ENCODE peak calls at places on chromosomes 1 and 21, in nine cellular contexts. Y is tibial nerve, C is tibial artery, Q is astrocyte, X is K562, V is mammary epithelial cell, P is neuronal stem cell, F is mucosa of descending colon, L is mesendoderm. H is an unnamed sample. For H3K4me1, the result is how much of the 10 kb centered on the place peaks cover.

GRCh38 chr1:14733053-14733778 is 134.7 kb downstream of the KAZN start:
- DNase-seq in Y (no peak), X (no peak), P (no peak), Q (peak), V (peak), L (peak), C (no peak), F (peak), H (no peak)

GRCh38 chr1:181178241-181178640 is 89.7 kb downstream of the IER5 start:
- DNase-seq in X (no peak), V (no peak), L (no peak), P (no peak), C (no peak), F (no peak), Y (no peak), Q (no peak), H (no peak)

GRCh38 chr1:218496561-218496960 is 151.4 kb downstream of the TGFB2 start:
- DNase-seq in L (peak), C (no peak), Y (no peak), F (no peak), V (peak), X (no peak), Q (peak), P (no peak), H (no peak)

GRCh38 chr1:207890136-207890738 is 20.7 kb downstream of the CD34 start:
- DNase-seq in L (no peak), P (no peak), Q (peak), V (peak), F (peak), Y (peak), X (no peak), C (peak), H (peak)

GRCh38 chr1:228867951-228868730 is 132.9 kb downstream of the RHOU start:
- DNase-seq in C (no peak), L (no peak), Y (no peak), X (no peak), Q (no peak), F (peak), V (no peak), P (no peak), H (no peak)

GRCh38 chr1:37763791-37764741 is 854 bp downstream of the EPHA10 start:
- DNase-seq in F (peak), X (peak), L (peak), Q (peak), C (no peak), P (peak), V (peak), Y (no peak), H (no peak)

GRCh38 chr1:205945056-205945455 is 1.8 kb upstream of the SLC26A9 start:
- DNase-seq in Y (no peak), F (no peak), P (no peak), X (peak), C (no peak), V (no peak), Q (no peak), L (no peak), H (no peak)

GRCh38 chr1:39899611-39900538 is 1.8 kb downstream of the MYCL start:
- DNase-seq in Y (no peak), F (no peak), C (no peak), P (no peak), L (no peak), X (no peak), Q (no peak), V (no peak), H (no peak)

GRCh38 chr1:97647776-97648175 is 273.1 kb downstream of the DPYD start:
- DNase-seq in Q (peak), V (peak), C (no peak), Y (no peak), L (no peak), F (no peak), X (no peak), P (no peak), H (no peak)

GRCh38 chr21:27693376-27693775 is 726.5 kb upstream of the ADAMTS5 start:
- DNase-seq in P (no peak), V (peak), L (no peak), Y (no peak), X (no peak), C (no peak), F (no peak), Q (peak), H (no peak)

GRCh38 chr1:60826320-60827094 is 255.9 kb upstream of the NFIA start:
- DNase-seq in P (no peak), X (no peak), C (no peak), F (no peak), Q (no peak), Y (no peak), V (no peak), L (no peak), H (no peak)

GRCh38 chr1:87508247-87508646 is 179.6 kb downstream of the LMO4 start:
- DNase-seq in C (no peak), F (no peak), P (no peak), Q (peak), X (no peak), L (no peak), Y (no peak), V (no peak), H (no peak)

GRCh38 chr1:204887846-204888245 is 17.2 kb downstream of the NFASC start:
- DNase-seq in P (no peak), F (no peak), Q (no peak), V (no peak), C (no peak), L (no peak), X (no peak), Y (no peak), H (no peak)

GRCh38 chr1:9717193-9718005 is 65.9 kb downstream of the PIK3CD start:
- DNase-seq in C (no peak), V (no peak), P (no peak), Q (no peak), L (peak), F (peak), X (peak), Y (peak), H (peak)

GRCh38 chr1:204888294-204888693 is 17.6 kb downstream of the NFASC start:
- DNase-seq in F (no peak), V (no peak), P (no peak), X (no peak), Q (peak), Y (no peak), L (no peak), C (no peak), H (no peak)

GRCh38 chr1:77504986-77505385 is 177.5 kb downstream of the ZZZ3 start:
- DNase-seq in V (no peak), Y (no peak), P (no peak), C (no peak), Q (no peak), X (no peak), F (no peak), L (no peak), H (no peak)

GRCh38 chr1:36510418-36510817 is 27.7 kb upstream of the CSF3R start:
- DNase-seq in F (no peak), Y (no peak), Q (no peak), L (no peak), V (no peak), P (no peak), C (no peak), X (no peak), H (no peak)

GRCh38 chr1:172698224-172698623 is 39.3 kb downstream of the FASLG start:
- DNase-seq in Q (no peak), L (no peak), Y (no peak), V (peak), C (no peak), P (no peak), X (no peak), F (no peak), H (no peak)

GRCh38 chr1:182084487-182085316 is 23.2 kb upstream of the ZNF648 start:
- DNase-seq in F (peak), X (peak), C (peak), V (peak), L (peak), Y (peak), Q (peak), P (peak), H (peak)

GRCh38 chr1:204162498-204163074 is 3.6 kb downstream of the REN start:
- DNase-seq in Y (peak), V (peak), L (peak), X (peak), Q (peak), P (peak), C (peak), F (peak), H (peak)

GRCh38 chr1:198160946-198161614 is 4.3 kb downstream of the NEK7 start:
- DNase-seq in C (no peak), Q (no peak), X (no peak), F (no peak), V (no peak), Y (no peak), L (no peak), P (no peak), H (no peak)

GRCh38 chr1:248622491-248623106 is 12.3 kb downstream of the OR2T11 start:
- DNase-seq in L (peak), Q (peak), C (no peak), X (peak), P (no peak), Y (no peak), F (no peak), V (peak), H (no peak)

GRCh38 chr1:246364415-246364941 is 142.6 kb downstream of the SMYD3 start:
- DNase-seq in L (no peak), V (no peak), Q (no peak), F (no peak), C (no peak), P (no peak), Y (no peak), X (no peak), H (no peak)

GRCh38 chr1:54973205-54973921 is 7.1 kb upstream of the TMEM61 start:
- DNase-seq in P (peak), Q (peak), L (peak), V (no peak), Y (no peak), X (no peak), C (peak), F (peak), H (no peak)

GRCh38 chr21:46005481-46005881 is 23.9 kb downstream of the COL6A1 start:
- DNase-seq in P (no peak), Y (no peak), L (no peak), F (no peak), X (no peak), Q (no peak), V (no peak), C (no peak), H (no peak)

GRCh38 chr1:183864611-183865010 is 59.7 kb downstream of the RGL1 start:
- DNase-seq in V (no peak), F (no peak), Y (no peak), Q (no peak), C (no peak), P (no peak), X (no peak), L (no peak), H (no peak)

GRCh38 chr21:42657676-42658319 is 4.4 kb downstream of the PDE9A start:
- DNase-seq in Y (no peak), Q (no peak), V (no peak), F (no peak), L (no peak), P (no peak), C (no peak), X (no peak), H (no peak)

GRCh38 chr1:51418384-51418959 is 88.1 kb upstream of the TTC39A start:
- DNase-seq in F (no peak), Q (no peak), C (no peak), P (no peak), L (no peak), X (no peak), Y (no peak), V (no peak), H (no peak)
- H3K4me3 ChIP-seq in F (no peak), Q (no peak), C (no peak), P (no peak), L (no peak), X (no peak), Y (no peak), V (no peak), H (no peak)

GRCh38 chr1:161219078-161219892 is 4.1 kb downstream of the APOA2 start:
- DNase-seq in L (no peak), Q (no peak), Y (no peak), X (no peak), F (no peak), P (no peak), V (no peak), C (no peak), H (no peak)

GRCh38 chr1:161218301-161219077 is 3.4 kb downstream of the FCER1G start:
- DNase-seq in C (no peak), Q (no peak), P (no peak), V (no peak), L (no peak), F (no peak), X (no peak), Y (no peak), H (no peak)

GRCh38 chr1:161215079-161215478 is at the start of gene FCER1G:
- DNase-seq in L (no peak), V (no peak), C (peak), Y (no peak), Q (no peak), P (no peak), F (no peak), X (no peak), H (peak)

GRCh38 chr1:161217831-161218230 is 2.7 kb downstream of the FCER1G start:
- DNase-seq in V (no peak), C (no peak), L (no peak), F (no peak), Q (no peak), Y (no peak), P (no peak), X (no peak), H (no peak)

GRCh38 chr1:161216945-161217712 is 2.0 kb downstream of the FCER1G start:
- DNase-seq in X (no peak), P (no peak), V (no peak), Y (no peak), L (no peak), F (no peak), Q (peak), C (no peak), H (no peak)
- H3K4me1 ChIP-seq in X (under half), P (under half), V (under half), Y (under half), L (under half), F (under half), Q (under half), C (under half), H (under half)

GRCh38 chr1:41056907-41057306 is 35.4 kb upstream of the SLFNL1 start:
- DNase-seq in X (no peak), C (no peak), L (peak), F (no peak), Y (no peak), V (no peak), P (no peak), Q (no peak), H (no peak)
- H3K4me3 ChIP-seq in X (no peak), C (no peak), L (no peak), F (no peak), Y (no peak), V (no peak), P (no peak), Q (no peak), H (no peak)

GRCh38 chr1:78871249-78871648 is 135.3 kb downstream of the ADGRL4 start:
- DNase-seq in Q (no peak), L (no peak), V (no peak), X (no peak), P (no peak), Y (no peak), C (no peak), F (no peak), H (no peak)
- H3K4me1 ChIP-seq in Q (under half), L (under half), V (under half), X (under half), P (under half), Y (under half), C (under half), F (under half), H (under half)

H was measured in lung.